ENCODE peak calls at places on chromosomes 4 and X, in five cellular contexts. B is brain microvascular endothelial cell, U is psoas muscle, F is cardiac muscle cell, X is neural progenitor cell. K is an unnamed sample.

GRCh38 chr4:110669663-110670062 is 46.8 kb upstream of the PITX2 start:
- DNase-seq in B (no peak), U (peak; percentile 76), F (no peak), X (no peak), K (no peak)

GRCh38 chrX:34956915-34957314 is 14.3 kb downstream of the FAM47B start:
- DNase-seq in B (no peak), U (no peak), F (no peak), X (no peak), K (peak; percentile 4)

GRCh38 chr4:153160856-153161598 is 43.2 kb upstream of the TRIM2 start:
- DNase-seq in B (no peak), U (no peak), F (no peak), X (no peak), K (no peak)

GRCh38 chr4:183797041-183797444 is 108.1 kb upstream of the STOX2 start:
- DNase-seq in B (no peak), U (peak; percentile 57), F (peak; percentile 24), X (peak; percentile 35), K (no peak)

GRCh38 chr4:105140684-105141490 is 5.8 kb upstream of the TET2 start:
- DNase-seq in B (no peak), U (no peak), F (peak; percentile 65), X (peak; percentile 43), K (no peak)

GRCh38 chrX:154735695-154736393 is 15.0 kb downstream of the GAB3 start:
- DNase-seq in B (peak; percentile 89), U (peak; percentile 75), F (no peak), X (no peak), K (no peak)

GRCh38 chrX:371907-372306 is 14.8 kb downstream of the PPP2R3B start:
- DNase-seq in B (no peak), U (peak; percentile 28), F (no peak), X (peak; percentile 54), K (no peak)

GRCh38 chr4:38310446-38311043 is 350.3 kb downstream of the PTTG2 start:
- DNase-seq in B (no peak), U (no peak), F (no peak), X (no peak), K (no peak)

GRCh38 chrX:69079278-69079677 is 86.0 kb downstream of the PJA1 start:
- DNase-seq in B (no peak), U (no peak), F (no peak), X (no peak), K (no peak)

GRCh38 chrX:21691512-21692018 is 33.4 kb upstream of the KLHL34 start:
- DNase-seq in B (no peak), U (no peak), F (no peak), X (no peak), K (no peak)

GRCh38 chr4:145347684-145348083 is 134.0 kb upstream of the SMAD1 start:
- DNase-seq in B (peak; percentile 47), U (no peak), F (peak; percentile 16), X (no peak), K (peak; percentile 37)

GRCh38 chr4:1992468-1993168 is 16.2 kb downstream of the NELFA start:
- DNase-seq in B (no peak), U (peak; percentile 63), F (no peak), X (peak; percentile 66), K (no peak)

GRCh38 chr4:13529130-13529919 is 15.0 kb downstream of the NKX3-2 start:
- DNase-seq in B (no peak), U (no peak), F (no peak), X (no peak), K (no peak)

GRCh38 chr4:13526658-13527057 is 17.6 kb downstream of the NKX3-2 start:
- DNase-seq in B (no peak), U (no peak), F (no peak), X (no peak), K (no peak)

GRCh38 chr4:13528823-13529129 is 15.5 kb downstream of the NKX3-2 start:
- DNase-seq in B (no peak), U (no peak), F (no peak), X (no peak), K (no peak)

GRCh38 chr4:13527192-13527982 is 16.9 kb downstream of the NKX3-2 start:
- DNase-seq in B (no peak), U (no peak), F (no peak), X (no peak), K (no peak)

DNA sequence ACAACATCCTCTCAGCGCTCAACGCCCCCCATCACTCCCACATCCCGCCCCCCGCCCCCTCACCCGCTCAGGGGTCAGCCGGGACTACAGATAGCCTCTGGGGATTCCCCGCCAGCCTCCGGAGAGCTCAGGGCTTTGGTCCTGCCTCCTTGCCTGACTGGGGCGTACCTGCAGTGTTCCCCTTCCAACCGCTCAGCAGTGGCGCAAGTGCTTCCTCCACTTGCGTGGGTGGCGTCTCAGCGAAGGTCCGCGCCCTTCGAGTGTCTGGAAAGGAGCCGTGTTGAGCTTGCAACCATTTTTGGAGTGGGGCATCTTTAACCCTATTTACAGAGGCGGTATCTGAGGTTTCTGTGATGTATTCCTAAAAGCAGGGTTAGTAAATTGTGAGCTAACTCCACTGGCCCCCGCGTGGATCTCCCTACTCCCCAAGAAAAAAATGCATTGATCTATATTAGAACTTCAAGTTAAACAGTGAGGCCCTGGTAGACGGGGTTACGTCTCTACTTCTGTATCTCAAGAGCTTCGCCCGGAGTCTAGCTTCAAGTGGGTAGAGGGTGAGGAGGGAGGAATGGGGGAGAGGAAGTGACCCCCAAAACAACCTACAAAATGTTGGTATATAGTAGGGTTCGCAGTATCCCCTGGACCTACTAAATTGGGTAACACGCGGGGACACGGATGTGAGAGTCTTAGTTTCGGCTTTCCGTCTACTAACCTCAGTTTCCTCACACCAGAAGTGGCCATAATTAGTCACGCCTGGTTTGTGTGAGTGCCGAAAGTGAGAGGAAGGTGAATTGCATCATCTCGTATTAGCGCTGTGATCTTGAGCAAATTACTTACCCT is 16.1 kb downstream of the NKX3-2 start:
- DNase-seq in B (no peak), U (no peak), F (no peak), X (no peak), K (no peak)
- TF ChIP-seq CTCF in B (no peak), U (no peak), F (no peak), X (no peak), K (no peak)

GRCh38 chr4:8725845-8726244 is 133.3 kb downstream of the CPZ start:
- DNase-seq in B (no peak), U (peak; percentile 6), F (no peak), X (no peak), K (no peak)

GRCh38 chr4:8725071-8725841 is 132.7 kb downstream of the CPZ start:
- DNase-seq in B (no peak), U (peak; percentile 40), F (peak; percentile 28), X (no peak), K (no peak)

GRCh38 chr4:8723222-8723980 is 130.8 kb downstream of the CPZ start:
- DNase-seq in B (no peak), U (peak; percentile 44), F (no peak), X (no peak), K (no peak)

GRCh38 chr4:8726344-8726851 is 133.8 kb downstream of the CPZ start:
- DNase-seq in B (no peak), U (peak; percentile 35), F (no peak), X (no peak), K (no peak)

GRCh38 chr4:8724436-8725070 is 132.0 kb downstream of the CPZ start:
- DNase-seq in B (no peak), U (peak; percentile 13), F (no peak), X (no peak), K (no peak)
- H3K27me3 ChIP-seq in B (peaks cover 7% of the 10 kb centered on the region), U (peaks cover 37% of the 10 kb centered on the region), F (peaks cover 3% of the 10 kb centered on the region), X (no peaks in the 10 kb centered on the region), K (peaks cover 3% of the 10 kb centered on the region)

DNA sequence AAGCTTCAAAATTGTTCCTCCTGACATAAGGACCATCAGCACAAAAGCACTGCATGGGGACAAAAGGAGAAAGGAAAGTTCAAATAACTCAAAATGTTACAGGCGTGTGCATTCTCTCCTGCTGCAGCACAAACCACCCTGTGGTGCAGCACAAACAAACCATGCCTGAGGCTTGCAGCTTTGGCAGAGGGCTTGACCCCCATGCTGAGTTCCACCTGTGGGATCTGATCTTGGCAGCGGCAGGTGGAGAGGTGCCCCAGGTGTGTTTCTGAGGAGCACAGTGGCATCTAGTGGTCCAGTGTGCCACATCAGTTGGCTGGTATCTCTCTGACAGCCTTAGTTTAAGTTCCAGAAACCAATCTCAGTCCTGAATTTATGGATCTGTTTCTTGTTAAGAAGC is 164.6 kb downstream of the SOWAHB start:
- DNase-seq in B (no peak), U (no peak), F (no peak), X (no peak), K (no peak)
- TF ChIP-seq CTCF in B (peak; percentile 23), U (no peak), F (no peak), X (no peak), K (no peak)

DNA sequence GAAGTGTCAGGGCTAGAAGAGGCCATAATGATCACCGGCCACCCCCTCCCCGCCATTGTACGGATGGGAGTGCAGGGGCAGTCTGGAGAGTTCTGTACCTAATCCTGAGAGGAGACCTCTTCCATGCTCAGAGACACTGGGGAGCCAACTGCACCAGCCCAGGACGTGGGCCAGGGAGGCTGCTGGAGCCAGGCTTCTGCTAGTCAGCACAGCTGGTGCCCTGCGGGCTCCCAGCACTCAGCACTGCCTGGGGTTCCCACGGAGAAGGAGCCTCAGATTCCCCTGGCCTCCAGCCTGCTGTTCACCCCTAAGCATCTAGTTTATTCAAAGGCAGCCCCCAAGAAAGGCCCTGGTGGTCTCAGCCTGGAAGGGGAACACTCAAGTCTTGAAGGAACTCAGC is 28.8 kb downstream of the ABLIM2 start:
- DNase-seq in B (no peak), U (peak; percentile 47), F (no peak), X (no peak), K (no peak)
- H3K27me3 ChIP-seq in B (peaks cover 8% of the 10 kb centered on the region), U (no peaks in the 10 kb centered on the region), F (no peaks in the 10 kb centered on the region), X (no peaks in the 10 kb centered on the region), K (peaks cover 4% of the 10 kb centered on the region)

DNA sequence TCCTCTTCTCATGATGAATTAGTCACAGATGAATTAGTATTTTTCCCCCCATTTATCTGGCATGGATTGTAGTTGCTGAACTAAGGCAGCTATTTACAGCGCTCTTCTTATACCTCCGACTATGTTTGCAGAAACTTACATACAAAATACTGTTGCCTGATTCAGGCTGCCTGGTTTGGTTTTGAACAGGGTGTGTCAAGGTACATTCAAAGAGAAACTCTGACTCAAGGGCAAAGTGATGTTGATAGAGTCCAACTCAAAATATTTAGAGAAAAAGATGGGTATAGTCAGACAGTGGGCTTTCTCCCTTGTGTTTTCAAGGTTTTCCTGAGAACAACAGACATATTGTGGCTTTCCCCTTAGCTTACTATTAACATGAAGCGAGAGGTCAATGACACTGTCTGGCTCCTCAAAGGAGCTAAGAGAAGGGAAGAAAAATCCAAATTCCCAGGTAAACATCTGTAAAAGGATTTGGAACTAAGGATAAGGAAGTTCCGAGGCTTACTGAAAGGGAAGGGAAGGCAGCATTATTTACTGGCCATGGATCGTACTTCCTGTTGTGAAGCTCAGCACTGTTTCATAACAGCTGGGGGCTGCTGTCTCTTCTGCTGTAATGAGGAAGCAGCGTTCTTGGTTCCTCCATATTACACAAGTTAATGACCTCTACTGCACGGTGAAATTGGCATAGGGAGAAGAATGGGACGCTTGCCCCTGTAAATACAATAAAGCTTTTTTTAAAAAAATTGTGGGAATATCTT is 30.9 kb downstream of the FAM9C start:
- DNase-seq in B (no peak), U (no peak), F (no peak), X (no peak), K (no peak)
- TF ChIP-seq CTCF in B (no peak), U (no peak), F (no peak), X (no peak), K (no peak)

GRCh38 chrX:115588180-115588579 is 27.2 kb downstream of the PLS3 start:
- DNase-seq in B (no peak), U (no peak), F (no peak), X (no peak), K (no peak)
- H3K27me3 ChIP-seq in B (no peaks in the 10 kb centered on the region), U (peaks cover 25% of the 10 kb centered on the region), F (no peaks in the 10 kb centered on the region), X (no peaks in the 10 kb centered on the region), K (no peaks in the 10 kb centered on the region)